ENCODE peak calls at places on chromosomes 4 and X, in eight cellular contexts. E is neural progenitor cell, O is AG04450, M is dorsolateral prefrontal cortex, I is AG09319, P is HCT116, Q is left ventricle myocardium inferior, W is fibroblast of lung. D is an unnamed sample.

GRCh38 chr4:85092943-85093342 is 126.5 kb upstream of the WDFY3 start:
- DNase-seq in E (peak; percentile 7), O (no peak), M (no peak), I (no peak), P (no peak), Q (no peak), W (no peak), D (no peak)

GRCh38 chr4:55736605-55737183 is 82.9 kb upstream of the EXOC1L start:
- DNase-seq in E (no peak), O (no peak), M (no peak), I (no peak), P (peak; percentile 23), Q (no peak), W (peak; percentile 19), D (no peak)

GRCh38 chrX:36908801-36909403 is 99.3 kb upstream of the FAM47C start:
- DNase-seq in E (peak; percentile 26), O (no peak), M (no peak), I (peak; percentile 2), P (peak; percentile 4), Q (no peak), W (peak; percentile 42), D (no peak)

GRCh38 chr4:25965629-25966028 is 51.6 kb downstream of the SMIM20 start:
- DNase-seq in E (no peak), O (no peak), M (no peak), I (no peak), P (no peak), Q (no peak), W (no peak), D (no peak)

GRCh38 chr4:139557506-139558110 is 1.6 kb upstream of the SETD7 start:
- DNase-seq in E (peak; percentile 34), O (no peak), M (no peak), I (no peak), P (no peak), Q (no peak), W (no peak), D (no peak)

GRCh38 chr4:84920591-84920990 is 45.9 kb downstream of the WDFY3 start:
- DNase-seq in E (no peak), O (peak; percentile 3), M (no peak), I (peak; percentile 23), P (no peak), Q (no peak), W (peak; percentile 88), D (no peak)

GRCh38 chr4:122832732-122833131 is 6.1 kb downstream of the FGF2 start:
- DNase-seq in E (no peak), O (no peak), M (no peak), I (no peak), P (no peak), Q (no peak), W (no peak), D (no peak)

GRCh38 chr4:114021445-114021844 is 42.0 kb upstream of the ARSJ start:
- DNase-seq in E (no peak), O (no peak), M (no peak), I (no peak), P (no peak), Q (no peak), W (no peak), D (no peak)

GRCh38 chr4:185039508-185040273 is 21.4 kb downstream of the HELT start:
- DNase-seq in E (peak; percentile 63), O (peak; percentile 37), M (peak; percentile 52), I (peak; percentile 34), P (peak; percentile 62), Q (no peak), W (peak; percentile 86), D (no peak)

GRCh38 chrX:139881130-139881529 is 51.7 kb downstream of the ATP11C start:
- DNase-seq in E (no peak), O (no peak), M (no peak), I (no peak), P (peak; percentile 16), Q (no peak), W (no peak), D (no peak)

GRCh38 chrX:7144126-7144525 is 3.4 kb upstream of the STS start:
- DNase-seq in E (no peak), O (no peak), M (no peak), I (no peak), P (no peak), Q (no peak), W (no peak), D (no peak)

GRCh38 chr4:5037553-5038551 is 13.4 kb upstream of the STK32B start:
- DNase-seq in E (no peak), O (peak; percentile 94), M (no peak), I (peak; percentile 98), P (no peak), Q (no peak), W (peak; percentile 90), D (no peak)

GRCh38 chr4:113971706-113972360 is 7.6 kb downstream of the ARSJ start:
- DNase-seq in E (no peak), O (no peak), M (no peak), I (peak; percentile 54), P (no peak), Q (no peak), W (peak; percentile 54), D (no peak)

GRCh38 chr4:126733301-126733700 is 899.5 kb upstream of the INTU start:
- DNase-seq in E (no peak), O (no peak), M (no peak), I (no peak), P (no peak), Q (no peak), W (peak; percentile 7), D (no peak)

GRCh38 chr4:71498624-71499023 is 159.8 kb downstream of the SLC4A4 start:
- DNase-seq in E (no peak), O (no peak), M (no peak), I (no peak), P (no peak), Q (no peak), W (no peak), D (no peak)

GRCh38 chr4:140335076-140335475 is 38.4 kb upstream of the SCOC start:
- DNase-seq in E (no peak), O (no peak), M (no peak), I (no peak), P (no peak), Q (no peak), W (no peak), D (no peak)

GRCh38 chr4:18397681-18398080 is 376.1 kb upstream of the LCORL start:
- DNase-seq in E (no peak), O (no peak), M (no peak), I (no peak), P (no peak), Q (no peak), W (no peak), D (no peak)

GRCh38 chr4:147096667-147097604 is 151.3 kb upstream of the TTC29 start:
- DNase-seq in E (peak; percentile 60), O (peak; percentile 15), M (no peak), I (no peak), P (peak; percentile 32), Q (no peak), W (peak; percentile 90), D (no peak)

GRCh38 chr4:153595894-153596601 is 88.0 kb upstream of the TLR2 start:
- DNase-seq in E (no peak), O (no peak), M (no peak), I (no peak), P (no peak), Q (no peak), W (no peak), D (no peak)

GRCh38 chr4:113686950-113687718 is 74.4 kb downstream of the CAMK2D start:
- DNase-seq in E (no peak), O (no peak), M (no peak), I (no peak), P (no peak), Q (no peak), W (peak; percentile 64), D (no peak)

GRCh38 chr4:92035666-92036065 is 268.1 kb upstream of the GRID2 start:
- DNase-seq in E (no peak), O (no peak), M (no peak), I (no peak), P (no peak), Q (no peak), W (no peak), D (no peak)

DNA sequence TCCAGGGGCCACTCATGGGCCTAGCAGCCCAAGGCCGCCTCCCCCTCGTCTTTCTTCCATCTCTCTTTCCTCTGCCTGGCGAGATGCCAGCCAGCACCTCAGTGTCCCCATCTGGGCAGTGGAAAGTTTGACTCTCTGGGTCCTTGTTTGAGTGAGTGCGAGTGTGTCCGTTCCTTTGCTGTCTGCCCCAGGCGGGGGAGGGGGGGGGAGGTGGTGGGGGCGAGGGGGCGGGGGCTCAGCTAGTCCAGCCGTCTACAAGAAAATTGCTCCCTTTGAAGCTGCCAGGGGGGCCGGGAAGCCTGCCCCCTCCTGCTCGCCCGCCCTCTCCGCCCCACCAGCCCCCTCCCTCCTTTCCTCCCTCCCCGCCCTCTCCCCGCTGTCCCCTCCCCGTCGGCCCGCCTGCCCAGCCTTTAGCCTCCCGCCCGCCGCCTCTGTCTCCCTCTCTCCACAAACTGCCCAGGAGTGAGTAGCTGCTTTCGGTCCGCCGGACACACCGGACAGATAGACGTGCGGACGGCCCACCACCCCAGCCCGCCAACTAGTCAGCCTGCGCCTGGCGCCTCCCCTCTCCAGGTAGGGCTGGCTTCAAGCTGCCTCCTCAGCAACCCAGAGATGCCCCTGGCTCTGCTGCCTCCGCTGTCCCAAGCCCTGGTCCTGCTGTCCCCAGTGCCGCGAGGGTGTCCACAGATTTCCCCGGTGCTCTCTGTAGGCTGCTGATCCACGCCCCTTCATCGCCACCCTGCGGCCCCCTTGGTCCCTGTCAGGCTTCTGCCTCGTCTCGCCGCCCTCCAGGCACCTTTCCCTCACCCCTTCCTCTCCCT is at the start of gene BGN:
- DNase-seq in E (peak; percentile 69), O (no peak), M (peak; percentile 39), I (no peak), P (no peak), Q (peak; percentile 57), W (peak; percentile 41), D (no peak)
- TF ChIP-seq CTCF in E (peak; percentile 40), O (peak; percentile 45), M (peak; percentile 45), I (peak; percentile 44), P (no peak), Q (peak; percentile 44), W (peak; percentile 43), D (peak; percentile 59)

DNA sequence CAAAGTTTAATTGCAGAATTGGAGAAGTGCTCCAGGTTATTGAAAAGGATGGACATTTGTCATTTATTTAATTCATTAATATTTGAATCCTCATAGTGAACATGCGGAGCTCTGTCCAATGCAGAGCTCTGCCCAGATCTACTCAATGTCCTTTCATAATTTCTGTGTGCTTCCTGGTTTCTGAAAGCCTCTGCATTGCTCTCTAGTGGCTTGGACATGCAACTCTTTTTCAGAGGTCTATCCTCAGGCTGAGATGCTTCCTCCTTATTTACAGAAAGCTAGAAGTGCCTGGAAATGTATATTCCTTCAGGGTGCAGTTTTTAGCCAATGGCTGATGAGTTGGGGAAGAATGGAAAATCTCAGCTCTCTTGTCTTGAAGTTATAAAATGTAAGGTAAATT is 786.1 kb upstream of the AADAT start:
- DNase-seq in E (peak; percentile 27), O (no peak), M (no peak), I (no peak), P (peak; percentile 22), Q (no peak), W (no peak), D (no peak)
- TF ChIP-seq CTCF in E (peak; percentile 50), O (no peak), M (no peak), I (no peak), P (no peak), Q (no peak), W (no peak), D (no peak)

GRCh38 chr4:21469438-21470032 is 479.0 kb downstream of the KCNIP4 start:
- DNase-seq in E (peak; percentile 31), O (no peak), M (no peak), I (no peak), P (no peak), Q (no peak), W (peak; percentile 38), D (no peak)
- TF ChIP-seq CTCF in E (peak; percentile 76), O (peak; percentile 23), M (peak; percentile 56), I (peak; percentile 55), P (peak; percentile 18), Q (peak; percentile 43), W (peak; percentile 60), D (peak; percentile 64)

GRCh38 chrX:128781506-128781905 is 729.3 kb upstream of the ACTRT1 start:
- DNase-seq in E (peak; percentile 57), O (no peak), M (no peak), I (no peak), P (no peak), Q (no peak), W (no peak), D (no peak)
- TF ChIP-seq CTCF in E (peak; percentile 48), O (no peak), M (no peak), I (no peak), P (no peak), Q (peak; percentile 16), W (no peak), D (no peak)

D was measured in osteocyte.